ENCODE peak calls at places on chromosomes 12 and 14, in nine cellular contexts. One of them, this sample, is unnamed.

GRCh38 chr14:89564291-89564957 is 147.4 kb upstream of the FOXN3 start:
- DNase-seq in NCI-H2081: no peak
- DNase-seq in NAMALWA: no peak
- DNase-seq in CD4-positive, CD25-positive, alpha-beta regulatory T cell: no peak
- DNase-seq in left ventricle myocardium inferior: no peak
- DNase-seq in activated CD4-positive, alpha-beta T cell treated with anti-CD3 and anti-CD28 coated beads, Interleukin-2, amount 50 U/mL, for 4 hours: no peak
- DNase-seq in endodermal cell: no peak
- DNase-seq in NCI-H1436: no peak
- DNase-seq in mucosa of gallbladder: no peak
- DNase-seq in this sample: no peak

GRCh38 chr14:77823378-77823777 is 23.5 kb downstream of the ADCK1 start:
- DNase-seq in NCI-H2081: no peak
- DNase-seq in NAMALWA: no peak
- DNase-seq in CD4-positive, CD25-positive, alpha-beta regulatory T cell: no peak
- DNase-seq in left ventricle myocardium inferior: no peak
- DNase-seq in activated CD4-positive, alpha-beta T cell treated with anti-CD3 and anti-CD28 coated beads, Interleukin-2, amount 50 U/mL, for 4 hours: no peak
- DNase-seq in endodermal cell: no peak
- DNase-seq in NCI-H1436: no peak
- DNase-seq in mucosa of gallbladder: no peak
- DNase-seq in this sample: no peak

GRCh38 chr14:26200675-26201074 is 397.2 kb downstream of the NOVA1 start:
- DNase-seq in NCI-H2081: no peak
- DNase-seq in NAMALWA: no peak
- DNase-seq in CD4-positive, CD25-positive, alpha-beta regulatory T cell: no peak
- DNase-seq in left ventricle myocardium inferior: no peak
- DNase-seq in activated CD4-positive, alpha-beta T cell treated with anti-CD3 and anti-CD28 coated beads, Interleukin-2, amount 50 U/mL, for 4 hours: no peak
- DNase-seq in endodermal cell: no peak
- DNase-seq in NCI-H1436: no peak
- DNase-seq in mucosa of gallbladder: no peak
- DNase-seq in this sample: no peak

GRCh38 chr14:55373784-55374725 is 37.6 kb downstream of the ATG14 start:
- DNase-seq in NCI-H2081: no peak
- DNase-seq in NAMALWA: no peak
- DNase-seq in CD4-positive, CD25-positive, alpha-beta regulatory T cell: no peak
- DNase-seq in left ventricle myocardium inferior: no peak
- DNase-seq in activated CD4-positive, alpha-beta T cell treated with anti-CD3 and anti-CD28 coated beads, Interleukin-2, amount 50 U/mL, for 4 hours: no peak
- DNase-seq in endodermal cell: no peak
- DNase-seq in NCI-H1436: no peak
- DNase-seq in mucosa of gallbladder: no peak
- DNase-seq in this sample: no peak

GRCh38 chr12:9798008-9798619 is 29.2 kb upstream of the KLRF1 start:
- DNase-seq in NCI-H2081: no peak
- DNase-seq in NAMALWA: peak; percentile 92
- DNase-seq in CD4-positive, CD25-positive, alpha-beta regulatory T cell: peak; percentile 45
- DNase-seq in left ventricle myocardium inferior: no peak
- DNase-seq in activated CD4-positive, alpha-beta T cell treated with anti-CD3 and anti-CD28 coated beads, Interleukin-2, amount 50 U/mL, for 4 hours: peak; percentile 55
- DNase-seq in endodermal cell: peak; percentile 90
- DNase-seq in NCI-H1436: no peak
- DNase-seq in mucosa of gallbladder: peak; percentile 82
- DNase-seq in this sample: peak; percentile 71

GRCh38 chr14:95835331-95835730 is 41.3 kb upstream of the TUNAR start:
- DNase-seq in NCI-H2081: no peak
- DNase-seq in NAMALWA: peak; percentile 50
- DNase-seq in CD4-positive, CD25-positive, alpha-beta regulatory T cell: no peak
- DNase-seq in left ventricle myocardium inferior: no peak
- DNase-seq in activated CD4-positive, alpha-beta T cell treated with anti-CD3 and anti-CD28 coated beads, Interleukin-2, amount 50 U/mL, for 4 hours: no peak
- DNase-seq in endodermal cell: no peak
- DNase-seq in NCI-H1436: no peak
- DNase-seq in mucosa of gallbladder: no peak
- DNase-seq in this sample: peak; percentile 46

GRCh38 chr12:132557969-132558856 is 52.2 kb downstream of the LRCOL1 start:
- DNase-seq in NCI-H2081: no peak
- DNase-seq in NAMALWA: no peak
- DNase-seq in CD4-positive, CD25-positive, alpha-beta regulatory T cell: no peak
- DNase-seq in left ventricle myocardium inferior: no peak
- DNase-seq in activated CD4-positive, alpha-beta T cell treated with anti-CD3 and anti-CD28 coated beads, Interleukin-2, amount 50 U/mL, for 4 hours: no peak
- DNase-seq in endodermal cell: no peak
- DNase-seq in NCI-H1436: no peak
- DNase-seq in mucosa of gallbladder: no peak
- DNase-seq in this sample: no peak

GRCh38 chr12:23556661-23557060 is 392.8 kb downstream of the SOX5 start:
- DNase-seq in NCI-H2081: no peak
- DNase-seq in NAMALWA: no peak
- DNase-seq in CD4-positive, CD25-positive, alpha-beta regulatory T cell: no peak
- DNase-seq in left ventricle myocardium inferior: no peak
- DNase-seq in activated CD4-positive, alpha-beta T cell treated with anti-CD3 and anti-CD28 coated beads, Interleukin-2, amount 50 U/mL, for 4 hours: no peak
- DNase-seq in endodermal cell: no peak
- DNase-seq in NCI-H1436: no peak
- DNase-seq in mucosa of gallbladder: no peak
- DNase-seq in this sample: no peak

GRCh38 chr14:105023791-105024480 is 3.1 kb upstream of the CDCA4 start:
- DNase-seq in NCI-H2081: no peak
- DNase-seq in NAMALWA: no peak
- DNase-seq in CD4-positive, CD25-positive, alpha-beta regulatory T cell: no peak
- DNase-seq in left ventricle myocardium inferior: no peak
- DNase-seq in activated CD4-positive, alpha-beta T cell treated with anti-CD3 and anti-CD28 coated beads, Interleukin-2, amount 50 U/mL, for 4 hours: no peak
- DNase-seq in endodermal cell: no peak
- DNase-seq in NCI-H1436: no peak
- DNase-seq in mucosa of gallbladder: no peak
- DNase-seq in this sample: no peak

GRCh38 chr14:75229923-75230792 is 48.5 kb upstream of the FOS start:
- DNase-seq in NCI-H2081: peak; percentile 40
- DNase-seq in NAMALWA: peak; percentile 39
- DNase-seq in CD4-positive, CD25-positive, alpha-beta regulatory T cell: no peak
- DNase-seq in left ventricle myocardium inferior: peak; percentile 71
- DNase-seq in activated CD4-positive, alpha-beta T cell treated with anti-CD3 and anti-CD28 coated beads, Interleukin-2, amount 50 U/mL, for 4 hours: peak; percentile 14
- DNase-seq in endodermal cell: peak; percentile 85
- DNase-seq in NCI-H1436: peak; percentile 51
- DNase-seq in mucosa of gallbladder: peak; percentile 58
- DNase-seq in this sample: peak; percentile 65

GRCh38 chr12:6765048-6765633 is 1.0 kb upstream of the PTMS start:
- DNase-seq in NCI-H2081: no peak
- DNase-seq in NAMALWA: no peak
- DNase-seq in CD4-positive, CD25-positive, alpha-beta regulatory T cell: no peak
- DNase-seq in left ventricle myocardium inferior: no peak
- DNase-seq in activated CD4-positive, alpha-beta T cell treated with anti-CD3 and anti-CD28 coated beads, Interleukin-2, amount 50 U/mL, for 4 hours: no peak
- DNase-seq in endodermal cell: no peak
- DNase-seq in NCI-H1436: no peak
- DNase-seq in mucosa of gallbladder: no peak
- DNase-seq in this sample: no peak

GRCh38 chr14:54106802-54107377 is 150.3 kb upstream of the BMP4 start:
- DNase-seq in NCI-H2081: no peak
- DNase-seq in NAMALWA: no peak
- DNase-seq in CD4-positive, CD25-positive, alpha-beta regulatory T cell: no peak
- DNase-seq in left ventricle myocardium inferior: no peak
- DNase-seq in activated CD4-positive, alpha-beta T cell treated with anti-CD3 and anti-CD28 coated beads, Interleukin-2, amount 50 U/mL, for 4 hours: no peak
- DNase-seq in endodermal cell: no peak
- DNase-seq in NCI-H1436: no peak
- DNase-seq in mucosa of gallbladder: no peak
- DNase-seq in this sample: no peak

GRCh38 chr14:60249321-60250251 is 565 bp downstream of the PPM1A start:
- DNase-seq in NCI-H2081: peak; percentile 54
- DNase-seq in NAMALWA: peak; percentile 66
- DNase-seq in CD4-positive, CD25-positive, alpha-beta regulatory T cell: peak; percentile 60
- DNase-seq in left ventricle myocardium inferior: peak; percentile 78
- DNase-seq in activated CD4-positive, alpha-beta T cell treated with anti-CD3 and anti-CD28 coated beads, Interleukin-2, amount 50 U/mL, for 4 hours: peak; percentile 63
- DNase-seq in endodermal cell: peak; percentile 92
- DNase-seq in NCI-H1436: peak; percentile 61
- DNase-seq in mucosa of gallbladder: peak; percentile 60
- DNase-seq in this sample: peak; percentile 92

GRCh38 chr12:95217377-95218163 is at the start of the genes FGD6 and VEZT:
- DNase-seq in NCI-H2081: peak; percentile 98
- DNase-seq in NAMALWA: peak; percentile 99
- DNase-seq in CD4-positive, CD25-positive, alpha-beta regulatory T cell: peak; percentile 97
- DNase-seq in left ventricle myocardium inferior: peak; percentile 98
- DNase-seq in activated CD4-positive, alpha-beta T cell treated with anti-CD3 and anti-CD28 coated beads, Interleukin-2, amount 50 U/mL, for 4 hours: peak; percentile 98
- DNase-seq in endodermal cell: peak; percentile 100
- DNase-seq in NCI-H1436: peak; percentile 99
- DNase-seq in mucosa of gallbladder: peak; percentile 99
- DNase-seq in this sample: peak; percentile 100

GRCh38 chr12:63845726-63846125 is 1.2 kb downstream of the SRGAP1 start:
- DNase-seq in NCI-H2081: no peak
- DNase-seq in NAMALWA: no peak
- DNase-seq in CD4-positive, CD25-positive, alpha-beta regulatory T cell: no peak
- DNase-seq in left ventricle myocardium inferior: no peak
- DNase-seq in activated CD4-positive, alpha-beta T cell treated with anti-CD3 and anti-CD28 coated beads, Interleukin-2, amount 50 U/mL, for 4 hours: no peak
- DNase-seq in endodermal cell: peak; percentile 42
- DNase-seq in NCI-H1436: no peak
- DNase-seq in mucosa of gallbladder: no peak
- DNase-seq in this sample: no peak

GRCh38 chr12:108697905-108698304 is 33.4 kb downstream of the CORO1C start:
- DNase-seq in NCI-H2081: no peak
- DNase-seq in NAMALWA: no peak
- DNase-seq in CD4-positive, CD25-positive, alpha-beta regulatory T cell: no peak
- DNase-seq in left ventricle myocardium inferior: no peak
- DNase-seq in activated CD4-positive, alpha-beta T cell treated with anti-CD3 and anti-CD28 coated beads, Interleukin-2, amount 50 U/mL, for 4 hours: no peak
- DNase-seq in endodermal cell: peak; percentile 57
- DNase-seq in NCI-H1436: no peak
- DNase-seq in mucosa of gallbladder: no peak
- DNase-seq in this sample: no peak

GRCh38 chr14:77303417-77304156 is 17.1 kb downstream of the POMT2 start:
- DNase-seq in NCI-H2081: no peak
- DNase-seq in NAMALWA: no peak
- DNase-seq in CD4-positive, CD25-positive, alpha-beta regulatory T cell: no peak
- DNase-seq in left ventricle myocardium inferior: no peak
- DNase-seq in activated CD4-positive, alpha-beta T cell treated with anti-CD3 and anti-CD28 coated beads, Interleukin-2, amount 50 U/mL, for 4 hours: no peak
- DNase-seq in endodermal cell: no peak
- DNase-seq in NCI-H1436: no peak
- DNase-seq in mucosa of gallbladder: peak; percentile 59
- DNase-seq in this sample: no peak

GRCh38 chr12:120481022-120481767 is 11.6 kb upstream of the SRSF9 start:
- DNase-seq in NCI-H2081: no peak
- DNase-seq in NAMALWA: no peak
- DNase-seq in CD4-positive, CD25-positive, alpha-beta regulatory T cell: no peak
- DNase-seq in left ventricle myocardium inferior: no peak
- DNase-seq in activated CD4-positive, alpha-beta T cell treated with anti-CD3 and anti-CD28 coated beads, Interleukin-2, amount 50 U/mL, for 4 hours: no peak
- DNase-seq in endodermal cell: no peak
- DNase-seq in NCI-H1436: no peak
- DNase-seq in mucosa of gallbladder: no peak
- DNase-seq in this sample: no peak

GRCh38 chr12:103457471-103457870 is 38.3 kb downstream of the C12orf42 start:
- DNase-seq in NCI-H2081: no peak
- DNase-seq in NAMALWA: no peak
- DNase-seq in CD4-positive, CD25-positive, alpha-beta regulatory T cell: no peak
- DNase-seq in left ventricle myocardium inferior: no peak
- DNase-seq in activated CD4-positive, alpha-beta T cell treated with anti-CD3 and anti-CD28 coated beads, Interleukin-2, amount 50 U/mL, for 4 hours: no peak
- DNase-seq in endodermal cell: no peak
- DNase-seq in NCI-H1436: no peak
- DNase-seq in mucosa of gallbladder: no peak
- DNase-seq in this sample: no peak

GRCh38 chr14:91278383-91278715 is 33.8 kb upstream of the GPR68 start:
- DNase-seq in NCI-H2081: no peak
- DNase-seq in NAMALWA: peak; percentile 60
- DNase-seq in CD4-positive, CD25-positive, alpha-beta regulatory T cell: no peak
- DNase-seq in left ventricle myocardium inferior: no peak
- DNase-seq in activated CD4-positive, alpha-beta T cell treated with anti-CD3 and anti-CD28 coated beads, Interleukin-2, amount 50 U/mL, for 4 hours: no peak
- DNase-seq in endodermal cell: no peak
- DNase-seq in NCI-H1436: no peak
- DNase-seq in mucosa of gallbladder: no peak
- DNase-seq in this sample: no peak